ENCODE peak calls at places on chromosomes 11 and 22, in ten cellular contexts. I is endothelial cell, E is cardiac muscle cell, J is kidney, T is upper lobe of right lung, D is fibroblast of pulmonary artery, F is left lung, A is MCF 10A, U is WTC11, R is glutamatergic neuron. H is an unnamed sample.

GRCh38 chr11:46860218-46860617 is 14.1 kb upstream of the CKAP5 start:
- DNase-seq in I (no peak), E (no peak), J (no peak), T (no peak), D (no peak), F (no peak), A (no peak), U (no peak), R (no peak), H (no peak)

GRCh38 chr11:17014774-17015638 is 792 bp upstream of the PLEKHA7 start:
- DNase-seq in I (peak), E (peak), J (no peak), T (no peak), D (peak), F (no peak), A (peak), U (peak), R (peak), H (no peak)

GRCh38 chr11:73187854-73188253 is 30.2 kb upstream of the P2RY2 start:
- DNase-seq in I (no peak), E (no peak), J (no peak), T (no peak), D (no peak), F (peak), A (peak), U (peak), R (no peak), H (no peak)

GRCh38 chr22:31944700-31945477 is 554 bp downstream of the YWHAH start:
- DNase-seq in I (peak), E (peak), J (peak), T (peak), D (no peak), F (peak), A (peak), U (peak), R (peak), H (no peak)

GRCh38 chr22:41966607-41967240 is 2.5 kb upstream of the SEPTIN3 start:
- DNase-seq in I (peak), E (peak), J (no peak), T (no peak), D (peak), F (no peak), A (peak), U (peak), R (no peak), H (peak)

GRCh38 chr11:116829525-116830183 is at the start of gene APOC3:
- DNase-seq in I (no peak), E (no peak), J (no peak), T (no peak), D (peak), F (no peak), A (peak), U (no peak), R (no peak), H (no peak)

GRCh38 chr11:107014871-107015270 is 3.4 kb downstream of the GUCY1A2 start:
- DNase-seq in I (no peak), E (no peak), J (no peak), T (no peak), D (peak), F (no peak), A (peak), U (no peak), R (no peak), H (no peak)

GRCh38 chr11:18540207-18541009 is 13.7 kb upstream of the TSG101 start:
- DNase-seq in I (no peak), E (peak), J (no peak), T (no peak), D (peak), F (no peak), A (peak), U (no peak), R (no peak), H (no peak)

GRCh38 chr11:34380696-34381095 is 22.9 kb upstream of the ABTB2 start:
- DNase-seq in I (no peak), E (no peak), J (no peak), T (no peak), D (no peak), F (no peak), A (peak), U (no peak), R (no peak), H (no peak)

GRCh38 chr11:72688929-72689328 is 14.7 kb upstream of the PDE2A start:
- DNase-seq in I (no peak), E (no peak), J (peak), T (peak), D (no peak), F (no peak), A (no peak), U (no peak), R (no peak), H (no peak)

GRCh38 chr11:114272311-114272710 is 23.9 kb upstream of the NNMT start:
- DNase-seq in I (no peak), E (no peak), J (no peak), T (no peak), D (no peak), F (no peak), A (no peak), U (no peak), R (no peak), H (no peak)

GRCh38 chr22:39254122-39254521 is 9.3 kb upstream of the PDGFB start:
- DNase-seq in I (no peak), E (no peak), J (no peak), T (no peak), D (no peak), F (no peak), A (no peak), U (no peak), R (no peak), H (no peak)

GRCh38 chr11:131389582-131389981 is 19.2 kb downstream of the NTM start:
- DNase-seq in I (no peak), E (no peak), J (no peak), T (no peak), D (no peak), F (no peak), A (no peak), U (no peak), R (no peak), H (no peak)

GRCh38 chr22:28442264-28442950 is 237.2 kb downstream of the TTC28 start:
- DNase-seq in I (peak), E (peak), J (peak), T (peak), D (peak), F (peak), A (peak), U (peak), R (peak), H (no peak)
- TF ChIP-seq CTCF in I (peak), E (peak), J (peak), T (peak), D (peak), F (peak), A (peak), U (peak), R (peak), H (peak)

GRCh38 chr11:120647681-120648080 is 136.1 kb downstream of the GRIK4 start:
- DNase-seq in I (no peak), E (no peak), J (no peak), T (peak), D (no peak), F (no peak), A (no peak), U (no peak), R (no peak), H (no peak)

GRCh38 chr11:120648706-120649250 is 137.2 kb downstream of the GRIK4 start:
- DNase-seq in I (no peak), E (no peak), J (no peak), T (no peak), D (no peak), F (no peak), A (no peak), U (no peak), R (no peak), H (no peak)

GRCh38 chr11:120645639-120646038 is 134.1 kb downstream of the GRIK4 start:
- DNase-seq in I (no peak), E (no peak), J (no peak), T (peak), D (no peak), F (no peak), A (no peak), U (peak), R (no peak), H (no peak)

GRCh38 chr11:120643254-120643653 is 131.7 kb downstream of the GRIK4 start:
- DNase-seq in I (no peak), E (no peak), J (peak), T (peak), D (no peak), F (no peak), A (no peak), U (no peak), R (no peak), H (no peak)

DNA sequence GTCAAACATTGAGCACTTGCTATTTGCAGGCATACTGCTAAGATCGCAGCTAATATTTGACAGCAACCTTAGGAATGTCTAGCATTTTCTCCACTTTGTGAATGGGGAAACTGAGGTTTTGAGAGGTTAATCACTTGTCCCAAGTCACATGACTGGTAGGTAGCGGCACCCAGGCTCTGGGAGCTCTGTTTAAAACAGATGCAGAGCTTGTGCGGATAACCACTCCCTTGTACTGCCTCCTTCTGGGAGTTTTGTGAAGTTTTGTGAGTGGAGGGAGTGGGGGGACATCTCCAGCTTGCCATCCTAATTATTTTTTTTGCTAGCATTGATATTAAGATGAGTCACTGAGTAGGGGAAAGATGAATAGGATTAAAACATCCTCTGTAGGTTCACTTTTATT is 134.7 kb downstream of the GRIK4 start:
- DNase-seq in I (no peak), E (no peak), J (no peak), T (peak), D (no peak), F (no peak), A (no peak), U (no peak), R (no peak), H (no peak)
- TF ChIP-seq CTCF in I (no peak), E (no peak), J (no peak), T (no peak), D (no peak), F (no peak), A (no peak), U (no peak), R (no peak), H (no peak)

DNA sequence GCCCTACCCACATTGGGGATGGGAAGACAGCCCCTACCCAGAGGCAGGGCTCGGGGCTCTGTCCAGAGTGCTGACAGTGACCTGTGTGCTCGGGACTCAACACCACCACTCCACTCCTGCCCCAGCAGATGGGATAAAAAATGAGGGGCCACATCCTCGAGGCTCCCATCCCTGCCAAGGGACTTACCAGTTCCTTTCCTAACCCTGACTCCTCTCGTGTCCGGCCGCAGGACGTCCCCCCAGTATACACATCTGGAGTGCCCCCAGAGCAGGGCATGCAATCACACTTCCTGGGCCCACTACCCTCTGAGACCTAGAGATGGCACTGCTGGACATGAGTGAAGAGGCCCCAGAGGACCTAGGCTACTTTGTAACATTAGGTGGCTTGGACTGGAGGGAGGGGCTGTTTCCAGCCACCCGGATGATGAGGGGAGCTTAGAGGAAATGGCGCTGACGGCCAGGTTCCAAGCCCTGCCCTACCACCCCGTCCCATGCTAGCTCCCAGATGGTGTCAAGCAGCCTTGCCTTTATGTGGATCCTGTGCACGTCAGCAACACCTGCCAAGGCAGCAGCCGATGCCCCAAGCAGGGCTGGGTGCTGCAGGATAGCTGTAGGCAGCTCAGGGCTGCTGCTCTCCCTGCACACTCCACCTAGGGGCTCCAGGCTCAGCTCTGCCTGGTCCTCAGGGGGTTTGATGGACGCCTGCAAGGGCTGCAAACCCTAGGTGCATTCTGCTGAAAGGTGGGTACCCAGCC is 86.6 kb downstream of the DGCR2 start:
- DNase-seq in I (no peak), E (peak), J (peak), T (peak), D (no peak), F (no peak), A (no peak), U (peak), R (no peak), H (no peak)
- TF ChIP-seq CTCF in I (no peak), E (no peak), J (no peak), T (peak), D (no peak), F (no peak), A (peak), U (no peak), R (no peak), H (no peak)

DNA sequence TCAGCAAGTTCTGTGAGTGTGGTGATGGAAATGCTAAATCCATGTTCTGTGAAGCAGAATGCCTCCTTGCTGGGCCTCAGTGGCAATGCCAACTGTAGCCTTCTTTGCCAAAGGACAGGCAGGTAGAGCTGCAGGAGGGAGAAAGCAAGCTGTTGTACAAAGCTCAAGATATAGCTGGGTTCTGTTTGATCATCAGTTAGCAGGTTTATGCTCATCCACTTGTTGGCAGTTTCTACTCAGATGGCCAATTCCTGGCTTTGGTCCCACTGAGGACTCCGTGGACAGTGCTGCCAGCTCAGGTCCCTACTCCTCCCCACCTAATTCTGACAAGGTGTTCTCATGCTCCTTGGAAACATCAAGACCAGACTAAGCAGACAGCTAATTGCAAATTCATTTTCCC is 65.1 kb downstream of the PRSS23 start:
- DNase-seq in I (no peak), E (no peak), J (no peak), T (no peak), D (no peak), F (no peak), A (no peak), U (no peak), R (no peak), H (no peak)
- TF ChIP-seq CTCF in I (no peak), E (no peak), J (no peak), T (no peak), D (no peak), F (no peak), A (no peak), U (no peak), R (no peak), H (no peak)

GRCh38 chr22:30457964-30458363 is 13.9 kb downstream of the SEC14L3 start:
- DNase-seq in I (no peak), E (no peak), J (no peak), T (no peak), D (no peak), F (no peak), A (no peak), U (no peak), R (no peak), H (no peak)

GRCh38 chr22:30452861-30453260 is 19.0 kb downstream of the SEC14L3 start:
- DNase-seq in I (no peak), E (no peak), J (no peak), T (no peak), D (no peak), F (no peak), A (no peak), U (no peak), R (no peak), H (no peak)

GRCh38 chr22:30459206-30460052 is 12.4 kb downstream of the SEC14L3 start:
- DNase-seq in I (peak), E (peak), J (no peak), T (no peak), D (peak), F (no peak), A (peak), U (peak), R (no peak), H (no peak)

DNA sequence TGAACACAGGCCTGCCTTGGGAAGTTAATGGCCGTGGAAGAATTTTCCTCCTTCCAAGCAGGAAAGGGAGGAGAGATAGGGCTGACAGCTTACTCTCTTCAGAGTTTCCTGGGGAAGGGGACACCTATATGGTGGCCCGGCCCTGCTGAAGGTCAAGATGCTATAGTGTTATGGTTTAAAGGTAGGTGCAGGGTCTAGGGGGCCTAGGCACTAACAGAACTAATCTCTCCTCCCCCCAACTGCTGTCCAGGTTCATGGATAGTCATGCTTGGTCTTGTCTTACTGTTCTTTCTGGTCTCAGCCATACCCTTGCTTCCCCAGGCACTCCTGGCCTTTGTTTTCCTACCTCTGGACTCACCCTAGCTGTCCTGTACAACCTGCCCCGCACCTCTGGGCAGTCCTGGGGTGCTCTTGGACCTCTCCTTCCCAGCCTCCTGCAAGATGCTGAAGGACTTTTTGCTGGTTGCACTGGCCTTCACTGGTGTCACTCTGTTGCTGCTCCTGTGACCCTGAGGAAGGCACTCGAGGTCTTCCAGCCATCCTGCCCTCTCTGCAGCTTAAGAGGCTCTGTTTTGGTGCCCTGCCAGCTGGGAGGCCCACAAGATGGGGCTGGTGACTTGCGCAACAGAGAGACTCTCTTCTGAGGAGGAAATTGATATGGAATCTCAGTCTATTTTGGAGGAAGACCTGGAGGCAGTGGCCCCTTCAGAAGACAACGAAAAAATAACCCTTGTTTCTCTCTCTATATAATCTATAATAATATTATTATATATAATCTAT is 17.9 kb downstream of the SEC14L3 start:
- DNase-seq in I (peak), E (peak), J (no peak), T (peak), D (peak), F (peak), A (peak), U (no peak), R (no peak), H (no peak)
- TF ChIP-seq CTCF in I (no peak), E (no peak), J (no peak), T (no peak), D (no peak), F (no peak), A (no peak), U (no peak), R (no peak), H (no peak)

GRCh38 chr11:70942593-70942992 is 309.8 kb downstream of the SHANK2 start:
- DNase-seq in I (peak), E (no peak), J (no peak), T (no peak), D (peak), F (no peak), A (peak), U (peak), R (peak), H (no peak)
- TF ChIP-seq CTCF in I (peak), E (peak), J (peak), T (peak), D (peak), F (no peak), A (peak), U (peak), R (peak), H (peak)

GRCh38 chr11:92397356-92397755 is 172.7 kb downstream of the FAT3 start:
- DNase-seq in I (no peak), E (no peak), J (no peak), T (no peak), D (no peak), F (no peak), A (no peak), U (no peak), R (peak), H (no peak)

GRCh38 chr11:92396133-92396532 is 171.5 kb downstream of the FAT3 start:
- DNase-seq in I (no peak), E (no peak), J (no peak), T (no peak), D (no peak), F (no peak), A (no peak), U (no peak), R (no peak), H (no peak)

GRCh38 chr11:92401507-92401906 is 176.9 kb downstream of the FAT3 start:
- DNase-seq in I (no peak), E (no peak), J (no peak), T (no peak), D (no peak), F (no peak), A (no peak), U (no peak), R (no peak), H (no peak)

GRCh38 chr11:92399702-92400101 is 175.1 kb downstream of the FAT3 start:
- DNase-seq in I (no peak), E (peak), J (no peak), T (no peak), D (no peak), F (no peak), A (no peak), U (no peak), R (no peak), H (no peak)
- TF ChIP-seq CTCF in I (no peak), E (no peak), J (no peak), T (no peak), D (no peak), F (no peak), A (no peak), U (no peak), R (no peak), H (no peak)